ENCODE peak calls at places on chromosome 15, in four cellular contexts. C is HepG2, L is GM12878, X is K562. N is an unnamed sample.

GRCh38 chr15:69891070-69891491 is 206.6 kb downstream of the TLE3 start:
- DNase-seq in C (no peak), L (no peak), X (no peak), N (no peak)

GRCh38 chr15:86570738-86571137 is 491.1 kb downstream of the AGBL1 start:
- DNase-seq in C (no peak), L (no peak), X (no peak), N (no peak)

GRCh38 chr15:34101366-34102174 is at the start of the genes EMC7 and PGBD4:
- DNase-seq in C (peak; percentile 98), L (peak; percentile 97), X (peak; percentile 93), N (peak; percentile 87)

GRCh38 chr15:79308874-79309273 is 2.0 kb upstream of the TMED3 start:
- DNase-seq in C (no peak), L (no peak), X (no peak), N (no peak)

GRCh38 chr15:74838746-74839525 is 4.0 kb downstream of the ULK3 start:
- DNase-seq in C (no peak), L (no peak), X (peak; percentile 44), N (no peak)

GRCh38 chr15:80492409-80492808 is 88.2 kb downstream of the ARNT2 start:
- DNase-seq in C (no peak), L (no peak), X (no peak), N (no peak)

GRCh38 chr15:99476413-99477222 is 89.2 kb upstream of the MEF2A start:
- DNase-seq in C (peak; percentile 73), L (no peak), X (no peak), N (no peak)

GRCh38 chr15:61753018-61753710 is 307.1 kb downstream of the VPS13C start:
- DNase-seq in C (no peak), L (no peak), X (no peak), N (no peak)

GRCh38 chr15:77546050-77546501 is 86.6 kb downstream of the LINGO1 start:
- DNase-seq in C (no peak), L (no peak), X (peak; percentile 44), N (no peak)

GRCh38 chr15:49187537-49188245 is 17.6 kb downstream of the GALK2 start:
- DNase-seq in C (no peak), L (no peak), X (no peak), N (no peak)

GRCh38 chr15:55587321-55588069 is 650 bp downstream of the PYGO1 start:
- DNase-seq in C (peak; percentile 31), L (no peak), X (no peak), N (peak; percentile 42)

GRCh38 chr15:66764067-66764428 is 62.0 kb downstream of the SMAD6 start:
- DNase-seq in C (no peak), L (no peak), X (no peak), N (no peak)

GRCh38 chr15:36579792-36580431 is 486 bp downstream of the CDIN1 start:
- DNase-seq in C (peak; percentile 3), L (no peak), X (no peak), N (no peak)

GRCh38 chr15:29135702-29136426 is 133.8 kb downstream of the NSMCE3 start:
- DNase-seq in C (no peak), L (no peak), X (no peak), N (no peak)

GRCh38 chr15:40764766-40765136 is 883 bp downstream of the GCHFR start:
- DNase-seq in C (no peak), L (no peak), X (no peak), N (no peak)

GRCh38 chr15:63041402-63041977 is 1.1 kb upstream of the TPM1 start:
- DNase-seq in C (no peak), L (no peak), X (no peak), N (no peak)

GRCh38 chr15:67882487-67883227 is 42.8 kb upstream of the RNU6-1 start:
- DNase-seq in C (no peak), L (no peak), X (peak; percentile 50), N (no peak)

GRCh38 chr15:85681391-85681790 is 113.3 kb downstream of the KLHL25 start:
- DNase-seq in C (no peak), L (no peak), X (no peak), N (no peak)

GRCh38 chr15:77535845-77536244 is 96.9 kb downstream of the LINGO1 start:
- DNase-seq in C (no peak), L (no peak), X (peak; percentile 41), N (no peak)

GRCh38 chr15:74245342-74245931 is 9.3 kb downstream of the CCDC33 start:
- DNase-seq in C (no peak), L (no peak), X (peak; percentile 27), N (no peak)

GRCh38 chr15:54082836-54083492 is 104.7 kb downstream of the UNC13C start:
- DNase-seq in C (peak; percentile 9), L (no peak), X (peak; percentile 11), N (peak; percentile 12)

GRCh38 chr15:52112203-52112750 is 298 bp downstream of the BCL2L10 start:
- DNase-seq in C (no peak), L (no peak), X (no peak), N (no peak)

GRCh38 chr15:79172032-79172481 is 81.5 kb upstream of the RASGRF1 start:
- DNase-seq in C (peak; percentile 50), L (no peak), X (peak; percentile 59), N (peak; percentile 48)

DNA sequence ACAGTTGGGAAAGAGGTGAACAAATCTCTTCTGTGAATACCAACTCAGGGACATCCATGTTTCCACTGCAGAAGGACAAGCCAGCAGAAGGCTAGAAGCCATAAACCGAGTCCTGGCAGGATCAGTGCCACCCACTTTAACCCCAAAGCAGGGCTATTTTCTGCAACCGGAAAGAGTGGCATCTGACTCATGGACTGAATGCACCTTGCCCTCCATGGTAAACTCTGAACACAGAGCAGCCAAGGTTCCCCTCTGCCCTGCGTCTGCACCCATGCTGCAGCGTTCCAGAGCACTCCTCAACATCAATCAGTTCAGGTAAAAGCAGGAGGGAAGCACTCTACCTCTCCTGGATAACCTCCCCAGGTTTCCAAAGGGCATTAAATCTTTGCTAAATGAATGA is 823 bp upstream of the NGRN start:
- DNase-seq in C (peak; percentile 60), L (no peak), X (no peak), N (no peak)
- TF ChIP-seq FOXK2 in C (no peak), L (no peak), X (no peak), N (no peak)

DNA sequence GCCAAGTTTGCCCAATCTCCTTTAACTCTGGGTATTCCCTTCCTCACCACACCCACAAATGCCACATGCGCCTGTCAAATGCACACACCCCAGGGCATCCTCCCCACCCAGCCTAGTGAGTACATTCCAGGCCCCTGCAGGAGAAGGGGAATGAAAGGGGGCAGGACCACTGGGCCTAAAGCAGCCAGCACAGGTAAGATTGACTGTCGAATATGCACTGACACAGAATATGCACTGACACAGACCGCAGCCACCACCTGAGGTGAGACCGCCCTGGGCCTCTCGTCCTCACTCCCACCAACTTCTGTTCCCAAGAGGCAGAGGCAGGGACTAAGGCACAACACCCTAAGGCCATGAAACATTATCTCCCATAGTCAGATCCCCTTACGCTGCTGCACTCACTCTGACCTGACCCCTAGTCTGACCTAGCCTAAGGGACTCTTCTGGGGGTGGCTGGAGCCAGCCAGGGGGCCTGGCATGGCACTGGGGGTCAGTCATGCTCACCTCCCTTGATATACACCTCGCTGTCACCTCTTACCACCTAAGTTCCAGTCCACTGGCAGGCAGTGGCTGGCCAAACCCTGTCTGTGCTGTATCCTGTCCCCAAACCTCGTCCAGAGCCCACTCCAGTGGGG is 10.8 kb downstream of the AP3B2 start:
- DNase-seq in C (no peak), L (no peak), X (no peak), N (no peak)
- TF ChIP-seq FOXK2 in C (no peak), L (no peak), X (no peak), N (no peak)

GRCh38 chr15:65105038-65105437 is 10.0 kb downstream of the UBAP1L start:
- DNase-seq in C (no peak), L (no peak), X (no peak), N (no peak)

GRCh38 chr15:65106011-65106590 is 8.9 kb downstream of the UBAP1L start:
- DNase-seq in C (no peak), L (no peak), X (no peak), N (no peak)

GRCh38 chr15:65115542-65115941 is 542 bp upstream of the UBAP1L start:
- DNase-seq in C (no peak), L (no peak), X (no peak), N (no peak)

GRCh38 chr15:65115086-65115485 is at the start of gene UBAP1L:
- DNase-seq in C (no peak), L (no peak), X (no peak), N (no peak)

GRCh38 chr15:65110676-65111292 is 4.2 kb downstream of the UBAP1L start:
- DNase-seq in C (no peak), L (no peak), X (no peak), N (no peak)
- TF ChIP-seq FOXK2 in C (no peak), L (no peak), X (no peak), N (no peak)

GRCh38 chr15:59360896-59361295 is 11.8 kb downstream of the MYO1E start:
- DNase-seq in C (peak; percentile 39), L (no peak), X (no peak), N (no peak)
- TF ChIP-seq FOXK2 in C (no peak), L (no peak), X (no peak), N (no peak)

GRCh38 chr15:101001056-101001455 is 81.9 kb downstream of the LRRK1 start:
- DNase-seq in C (no peak), L (no peak), X (no peak), N (no peak)

GRCh38 chr15:100999369-100999768 is 80.2 kb downstream of the LRRK1 start:
- DNase-seq in C (no peak), L (no peak), X (no peak), N (no peak)

GRCh38 chr15:100998630-100999029 is 79.5 kb downstream of the LRRK1 start:
- DNase-seq in C (no peak), L (no peak), X (no peak), N (no peak)

GRCh38 chr15:101001796-101002195 is 82.6 kb downstream of the LRRK1 start:
- DNase-seq in C (no peak), L (no peak), X (no peak), N (no peak)

GRCh38 chr15:101000271-101000681 is 81.1 kb downstream of the LRRK1 start:
- DNase-seq in C (no peak), L (no peak), X (no peak), N (no peak)
- TF ChIP-seq FOXK2 in C (no peak), L (no peak), X (no peak), N (no peak)

N was measured in HEK293T.